ENCODE peak calls at places on chromosomes 16 and 17, in ten cellular contexts. H, V, T, W, D, J, E, A, X and F are unnamed samples.

GRCh38 chr16:1095450-1096163 is 437 bp downstream of the C1QTNF8 start:
- DNase-seq in H (no peak), V (no peak), T (no peak), W (no peak), D (no peak), J (no peak), E (no peak), A (no peak), X (no peak), F (no peak)

GRCh38 chr16:85428899-85429775 is 184.0 kb upstream of the GSE1 start:
- DNase-seq in H (no peak), V (no peak), T (no peak), W (no peak), D (no peak), J (no peak), E (no peak), A (no peak), X (no peak), F (no peak)

GRCh38 chr17:72477529-72477928 is 356.7 kb downstream of the SOX9 start:
- DNase-seq in H (no peak), V (no peak), T (no peak), W (no peak), D (no peak), J (no peak), E (no peak), A (no peak), X (no peak), F (peak; percentile 73)

GRCh38 chr17:6704472-6705052 is 8.6 kb downstream of the SLC13A5 start:
- DNase-seq in H (no peak), V (no peak), T (no peak), W (no peak), D (no peak), J (no peak), E (no peak), A (no peak), X (no peak), F (no peak)

GRCh38 chr16:20517149-20517548 is 59.0 kb downstream of the ACSM2B start:
- DNase-seq in H (no peak), V (no peak), T (no peak), W (no peak), D (no peak), J (no peak), E (no peak), A (no peak), X (no peak), F (no peak)

GRCh38 chr16:54118846-54119245 is 167.7 kb downstream of the IRX3 start:
- DNase-seq in H (no peak), V (no peak), T (no peak), W (no peak), D (no peak), J (no peak), E (no peak), A (no peak), X (no peak), F (no peak)

GRCh38 chr17:55690105-55690508 is 32.6 kb downstream of the TMEM100 start:
- DNase-seq in H (no peak), V (no peak), T (no peak), W (no peak), D (no peak), J (no peak), E (no peak), A (no peak), X (no peak), F (no peak)

GRCh38 chr16:79312502-79312901 is 288.0 kb downstream of the MAF start:
- DNase-seq in H (no peak), V (no peak), T (no peak), W (no peak), D (no peak), J (no peak), E (no peak), A (no peak), X (no peak), F (no peak)

GRCh38 chr16:9033125-9033830 is 58.2 kb upstream of the HAPSTR1 start:
- DNase-seq in H (peak; percentile 9), V (peak; percentile 20), T (no peak), W (no peak), D (no peak), J (peak; percentile 30), E (no peak), A (peak; percentile 64), X (no peak), F (no peak)

GRCh38 chr17:77282524-77283515 is 142.1 kb downstream of the SEC14L1 start:
- DNase-seq in H (peak; percentile 26), V (no peak), T (no peak), W (no peak), D (no peak), J (peak; percentile 52), E (no peak), A (no peak), X (no peak), F (no peak)

GRCh38 chr17:67746704-67747571 is 29.2 kb downstream of the NOL11 start:
- DNase-seq in H (no peak), V (no peak), T (no peak), W (no peak), D (no peak), J (no peak), E (no peak), A (no peak), X (no peak), F (no peak)

GRCh38 chr16:23080329-23080728 is 68.9 kb downstream of the USP31 start:
- DNase-seq in H (no peak), V (no peak), T (no peak), W (no peak), D (no peak), J (no peak), E (no peak), A (no peak), X (no peak), F (no peak)

GRCh38 chr17:51152766-51153209 is 571 bp upstream of the NME1 start:
- DNase-seq in H (no peak), V (no peak), T (no peak), W (no peak), D (no peak), J (peak; percentile 39), E (no peak), A (no peak), X (no peak), F (no peak)

GRCh38 chr16:11253009-11253994 is 2.7 kb downstream of the SOCS1 start:
- DNase-seq in H (no peak), V (no peak), T (peak; percentile 47), W (no peak), D (peak; percentile 28), J (no peak), E (no peak), A (no peak), X (no peak), F (no peak)

GRCh38 chr17:76541739-76542450 is 2.1 kb downstream of the PRCD start:
- DNase-seq in H (no peak), V (no peak), T (no peak), W (no peak), D (no peak), J (no peak), E (no peak), A (no peak), X (no peak), F (no peak)

GRCh38 chr17:65079489-65079900 is 23.0 kb upstream of the GNA13 start:
- DNase-seq in H (no peak), V (no peak), T (no peak), W (no peak), D (no peak), J (no peak), E (no peak), A (no peak), X (no peak), F (no peak)

GRCh38 chr16:29023279-29024278 is 38.7 kb downstream of the LAT start:
- DNase-seq in H (no peak), V (no peak), T (no peak), W (peak; percentile 18), D (no peak), J (no peak), E (no peak), A (no peak), X (no peak), F (no peak)

GRCh38 chr17:2595736-2596135 is 2.3 kb downstream of the PAFAH1B1 start:
- DNase-seq in H (no peak), V (no peak), T (no peak), W (no peak), D (no peak), J (no peak), E (no peak), A (no peak), X (no peak), F (no peak)